ENCODE peak calls at places on chromosomes 16 and 17, in four cellular contexts. One of them, this sample, is unnamed.

GRCh38 chr17:17082878-17083277 is 40.6 kb downstream of the MPRIP start:
- DNase-seq in WTC11: no peak
- DNase-seq in K562: no peak
- DNase-seq in GM12878: no peak
- DNase-seq in this sample: no peak

GRCh38 chr17:80615311-80615710 is 70.7 kb downstream of the RPTOR start:
- DNase-seq in WTC11: no peak
- DNase-seq in K562: no peak
- DNase-seq in GM12878: no peak
- DNase-seq in this sample: no peak

GRCh38 chr16:79137528-79137927 is 463.0 kb downstream of the MAF start:
- DNase-seq in WTC11: no peak
- DNase-seq in K562: no peak
- DNase-seq in GM12878: no peak
- DNase-seq in this sample: no peak

GRCh38 chr17:10149573-10150399 is 48.6 kb downstream of the GAS7 start:
- DNase-seq in WTC11: no peak
- DNase-seq in K562: no peak
- DNase-seq in GM12878: peak
- DNase-seq in this sample: no peak

GRCh38 chr17:74176546-74177001 is 26.9 kb upstream of the RPL38 start:
- DNase-seq in WTC11: peak
- DNase-seq in K562: peak
- DNase-seq in GM12878: no peak
- DNase-seq in this sample: peak

GRCh38 chr17:8556074-8556473 is 74.5 kb downstream of the MYH10 start:
- DNase-seq in WTC11: no peak
- DNase-seq in K562: no peak
- DNase-seq in GM12878: no peak
- DNase-seq in this sample: no peak

GRCh38 chr16:29815032-29815721 is 775 bp upstream of the PAGR1 start:
- DNase-seq in WTC11: peak
- DNase-seq in K562: no peak
- DNase-seq in GM12878: no peak
- DNase-seq in this sample: no peak

GRCh38 chr17:79500738-79501533 is 109.9 kb downstream of the RBFOX3 start:
- DNase-seq in WTC11: no peak
- DNase-seq in K562: peak
- DNase-seq in GM12878: no peak
- DNase-seq in this sample: no peak

GRCh38 chr17:9672691-9673090 is 27.4 kb downstream of the USP43 start:
- DNase-seq in WTC11: no peak
- DNase-seq in K562: no peak
- DNase-seq in GM12878: no peak
- DNase-seq in this sample: no peak

GRCh38 chr17:48593126-48593829 is at the start of gene HOXB5:
- DNase-seq in WTC11: no peak
- DNase-seq in K562: no peak
- DNase-seq in GM12878: no peak
- DNase-seq in this sample: no peak

GRCh38 chr16:84072014-84072413 is 29.4 kb upstream of the SLC38A8 start:
- DNase-seq in WTC11: no peak
- DNase-seq in K562: no peak
- DNase-seq in GM12878: no peak
- DNase-seq in this sample: no peak

GRCh38 chr17:1362964-1363363 is 37.1 kb downstream of the YWHAE start:
- DNase-seq in WTC11: no peak
- DNase-seq in K562: no peak
- DNase-seq in GM12878: no peak
- DNase-seq in this sample: no peak

GRCh38 chr16:86573646-86574508 is 4.5 kb upstream of the FOXL1 start:
- DNase-seq in WTC11: no peak
- DNase-seq in K562: no peak
- DNase-seq in GM12878: no peak
- DNase-seq in this sample: no peak

GRCh38 chr16:19294156-19294649 is 8.7 kb downstream of the CLEC19A start:
- DNase-seq in WTC11: no peak
- DNase-seq in K562: no peak
- DNase-seq in GM12878: peak
- DNase-seq in this sample: no peak

GRCh38 chr16:83847371-83848225 is 39.8 kb downstream of the HSBP1 start:
- DNase-seq in WTC11: no peak
- DNase-seq in K562: no peak
- DNase-seq in GM12878: no peak
- DNase-seq in this sample: no peak

GRCh38 chr16:27316038-27316680 is 2.4 kb downstream of the IL4R start:
- DNase-seq in WTC11: no peak
- DNase-seq in K562: no peak
- DNase-seq in GM12878: no peak
- DNase-seq in this sample: no peak

GRCh38 chr17:66934040-66934439 is 30.5 kb upstream of the CACNG4 start:
- DNase-seq in WTC11: no peak
- DNase-seq in K562: no peak
- DNase-seq in GM12878: no peak
- DNase-seq in this sample: no peak

GRCh38 chr17:52297230-52298010 is 138.9 kb upstream of the CA10 start:
- DNase-seq in WTC11: no peak
- DNase-seq in K562: no peak
- DNase-seq in GM12878: no peak
- DNase-seq in this sample: peak

GRCh38 chr16:54493594-54493993 is 207.0 kb upstream of the IRX3 start:
- DNase-seq in WTC11: no peak
- DNase-seq in K562: no peak
- DNase-seq in GM12878: no peak
- DNase-seq in this sample: no peak

GRCh38 chr16:1691956-1692355 is 13.9 kb downstream of the JPT2 start:
- DNase-seq in WTC11: no peak
- DNase-seq in K562: no peak
- DNase-seq in GM12878: no peak
- DNase-seq in this sample: no peak

GRCh38 chr17:34173221-34173620 is 81.9 kb upstream of the CCL2 start:
- DNase-seq in WTC11: no peak
- DNase-seq in K562: no peak
- DNase-seq in GM12878: no peak
- DNase-seq in this sample: no peak

GRCh38 chr16:27476240-27476639 is 73.5 kb downstream of the GTF3C1 start:
- DNase-seq in WTC11: no peak
- DNase-seq in K562: no peak
- DNase-seq in GM12878: no peak
- DNase-seq in this sample: no peak

GRCh38 chr17:74798239-74798707 is 22.1 kb upstream of the NAT9 start:
- DNase-seq in WTC11: no peak
- DNase-seq in K562: no peak
- DNase-seq in GM12878: no peak
- DNase-seq in this sample: no peak

GRCh38 chr17:72175787-72176515 is 55.1 kb downstream of the SOX9 start:
- DNase-seq in WTC11: no peak
- DNase-seq in K562: no peak
- DNase-seq in GM12878: no peak
- DNase-seq in this sample: no peak

GRCh38 chr17:80874866-80875445 is 116.7 kb upstream of the CHMP6 start:
- DNase-seq in WTC11: peak
- DNase-seq in K562: no peak
- DNase-seq in GM12878: no peak
- DNase-seq in this sample: no peak

GRCh38 chr17:61393550-61393903 is 6.1 kb upstream of the TBX2 start:
- DNase-seq in WTC11: peak
- DNase-seq in K562: no peak
- DNase-seq in GM12878: no peak
- DNase-seq in this sample: no peak

DNA sequence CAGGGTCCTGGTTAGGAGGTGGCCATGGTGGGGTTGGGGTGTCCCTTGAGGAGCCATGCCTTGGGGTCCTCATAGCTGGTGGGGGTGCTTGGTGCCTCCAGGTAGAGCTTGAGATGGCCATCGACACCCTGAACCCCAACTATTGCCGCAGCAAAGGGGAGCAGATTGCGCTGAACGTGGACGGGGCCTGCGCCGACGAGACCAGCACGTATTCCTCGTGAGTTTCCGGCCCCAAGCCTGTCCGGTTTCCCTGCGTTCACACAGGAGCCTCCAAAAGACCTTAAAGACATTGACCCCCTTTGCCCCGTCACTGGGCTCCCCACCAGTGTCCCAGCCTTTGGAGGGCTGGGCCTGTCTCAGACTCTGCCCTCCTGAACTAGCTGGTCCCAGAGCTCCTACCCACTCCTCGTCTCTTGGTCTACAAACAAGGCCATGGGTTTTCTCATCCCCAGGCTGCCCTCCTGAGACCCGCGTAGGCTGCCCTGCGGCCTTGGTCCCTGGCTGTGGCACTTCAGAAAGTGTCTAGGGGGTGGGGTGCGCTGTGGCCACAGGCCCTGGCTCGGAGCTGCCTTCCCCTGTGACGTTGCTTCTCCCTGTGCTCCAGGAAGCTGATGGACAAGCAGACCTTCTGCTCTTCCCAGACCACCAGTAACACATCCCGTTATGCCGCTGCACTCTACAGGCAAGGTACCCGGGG is 11.8 kb downstream of the POLR3E start:
- DNase-seq in WTC11: no peak
- DNase-seq in K562: no peak
- DNase-seq in GM12878: no peak
- DNase-seq in this sample: no peak
- TF ChIP-seq TCF7 in WTC11: no peak
- TF ChIP-seq TCF7 in K562: no peak
- TF ChIP-seq TCF7 in GM12878: no peak
- TF ChIP-seq TCF7 in this sample: no peak

GRCh38 chr16:74760007-74760767 is 14.4 kb downstream of the FA2H start:
- DNase-seq in WTC11: no peak
- DNase-seq in K562: no peak
- DNase-seq in GM12878: no peak
- DNase-seq in this sample: no peak
- TF ChIP-seq TCF7 in WTC11: no peak
- TF ChIP-seq TCF7 in K562: no peak
- TF ChIP-seq TCF7 in GM12878: no peak
- TF ChIP-seq TCF7 in this sample: no peak

GRCh38 chr16:56294014-56294413 is 102.7 kb downstream of the GNAO1 start:
- DNase-seq in WTC11: no peak
- DNase-seq in K562: no peak
- DNase-seq in GM12878: no peak
- DNase-seq in this sample: no peak
- TF ChIP-seq TCF7 in WTC11: no peak
- TF ChIP-seq TCF7 in K562: no peak
- TF ChIP-seq TCF7 in GM12878: no peak
- TF ChIP-seq TCF7 in this sample: no peak

DNA sequence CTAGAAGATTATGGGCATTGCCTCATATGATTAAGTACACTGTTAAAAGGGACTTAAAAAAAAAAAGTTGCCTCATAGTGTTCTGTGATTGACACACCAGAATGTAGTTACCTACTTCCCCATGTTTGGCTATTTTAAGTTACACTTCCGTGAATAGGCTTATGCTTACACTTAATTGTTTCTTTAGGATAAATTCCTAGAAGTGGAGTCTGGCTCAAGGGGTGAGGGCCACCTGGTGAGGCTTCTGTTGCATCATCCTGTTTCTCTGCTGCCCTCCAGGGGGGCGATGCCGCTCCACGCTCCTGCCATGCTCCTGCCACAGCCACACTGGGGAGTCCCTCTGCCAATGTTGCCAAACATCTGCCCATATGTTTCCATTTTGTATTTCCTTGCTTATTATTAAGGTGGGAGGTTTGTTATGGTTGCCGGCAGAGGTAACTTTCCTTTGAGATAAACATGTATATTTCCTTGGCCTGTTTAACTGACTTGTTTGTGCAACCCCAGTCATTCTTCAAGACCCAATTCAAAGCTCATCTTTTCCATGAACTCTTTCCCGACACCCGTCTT is 73.1 kb downstream of the KSR1 start:
- DNase-seq in WTC11: no peak
- DNase-seq in K562: peak
- DNase-seq in GM12878: no peak
- DNase-seq in this sample: no peak
- TF ChIP-seq TCF7 in WTC11: no peak
- TF ChIP-seq TCF7 in K562: no peak
- TF ChIP-seq TCF7 in GM12878: no peak
- TF ChIP-seq TCF7 in this sample: no peak

DNA sequence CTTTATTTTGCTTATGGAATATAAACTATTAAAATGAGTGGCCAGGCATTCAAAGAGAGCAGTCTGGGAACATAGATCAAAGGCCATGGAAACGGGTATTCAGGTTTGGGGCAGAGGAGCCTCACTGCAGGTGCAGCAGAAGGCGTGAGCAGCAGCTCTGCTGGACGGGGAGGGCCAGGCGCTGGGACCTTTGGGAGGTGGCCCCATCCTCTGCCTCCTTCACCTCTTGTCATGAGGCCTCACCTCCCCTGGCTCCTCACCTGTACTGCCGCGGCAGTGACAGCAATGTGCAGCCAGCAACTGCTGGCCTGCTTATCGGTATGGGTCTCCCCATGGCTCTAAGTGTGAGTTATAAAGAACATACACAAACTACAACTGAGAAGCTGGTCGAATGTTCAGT is 109.4 kb downstream of the CDK5R1 start:
- DNase-seq in WTC11: no peak
- DNase-seq in K562: no peak
- DNase-seq in GM12878: no peak
- DNase-seq in this sample: no peak
- TF ChIP-seq TCF7 in WTC11: no peak
- TF ChIP-seq TCF7 in K562: no peak
- TF ChIP-seq TCF7 in GM12878: no peak
- TF ChIP-seq TCF7 in this sample: no peak